ENCODE peak calls at places on chromosomes 11 and 22, in eight cellular contexts. F is CD8-positive, alpha-beta memory T cell; T is kidney; L is uterus; Z is upper lobe of right lung; Y is K562; U is MM.1S; X is esophagus squamous epithelium. R is an unnamed sample.

GRCh38 chr11:28777126-28777525 is 668.9 kb downstream of the METTL15 start:
- DNase-seq in F (no peak), Y (no peak), L (no peak), U (no peak), X (no peak), T (no peak), Z (no peak), R (no peak)

GRCh38 chr11:69826773-69827172 is 7.6 kb upstream of the FGF3 start:
- DNase-seq in F (no peak), T (no peak), Y (no peak), Z (no peak), X (no peak), L (no peak), U (no peak), R (no peak)

GRCh38 chr22:22165936-22166710 is 78.5 kb upstream of the VPREB1 start:
- DNase-seq in T (no peak), L (no peak), Z (no peak), U (no peak), F (no peak), Y (no peak), X (no peak), R (no peak)

GRCh38 chr22:37549704-37550059 is 10.6 kb upstream of the CDC42EP1 start:
- DNase-seq in L (peak; percentile 70), T (peak; percentile 87), F (no peak), U (no peak), X (no peak), Z (peak; percentile 81), Y (no peak), R (no peak)

GRCh38 chr11:1304376-1304775 is 5.1 kb downstream of the TOLLIP start:
- DNase-seq in L (no peak), F (no peak), X (no peak), Y (no peak), T (peak; percentile 79), U (no peak), Z (peak; percentile 72), R (no peak)

GRCh38 chr11:122045181-122045586 is 70.8 kb downstream of the BLID start:
- DNase-seq in T (no peak), X (no peak), U (no peak), L (no peak), Y (no peak), F (no peak), Z (no peak), R (no peak)

GRCh38 chr11:112316971-112317370 is 56.3 kb upstream of the PLET1 start:
- DNase-seq in X (no peak), Z (no peak), U (no peak), F (no peak), Y (no peak), L (no peak), T (no peak), R (no peak)

GRCh38 chr11:43845816-43846215 is 34.8 kb upstream of the ALKBH3 start:
- DNase-seq in X (no peak), L (no peak), U (no peak), T (no peak), Y (no peak), F (no peak), Z (no peak), R (no peak)

GRCh38 chr22:47534150-47535133 is 772.0 kb downstream of the TBC1D22A start:
- DNase-seq in Y (no peak), X (no peak), F (no peak), L (no peak), Z (no peak), T (no peak), U (no peak), R (no peak)

GRCh38 chr11:105181521-105181920 is 42.0 kb upstream of the CARD18 start:
- DNase-seq in X (no peak), Z (no peak), F (no peak), Y (no peak), U (no peak), L (no peak), T (no peak), R (no peak)

GRCh38 chr11:78800089-78800690 is 225.5 kb upstream of the NARS2 start:
- DNase-seq in F (no peak), X (no peak), U (no peak), T (no peak), Y (no peak), Z (no peak), L (no peak), R (no peak)

GRCh38 chr11:44861829-44862545 is 88.7 kb downstream of the TP53I11 start:
- DNase-seq in Y (peak; percentile 60), T (peak; percentile 96), X (no peak), Z (peak; percentile 75), U (peak; percentile 98), F (peak; percentile 94), L (peak; percentile 94), R (peak; percentile 79)

GRCh38 chr11:75966546-75967287 is 151.7 kb downstream of the UVRAG start:
- DNase-seq in T (no peak), X (no peak), F (no peak), Z (no peak), Y (no peak), U (no peak), L (no peak), R (no peak)

GRCh38 chr11:45021001-45021400 is 70.3 kb upstream of the TP53I11 start:
- DNase-seq in X (no peak), T (no peak), L (no peak), Z (no peak), F (no peak), Y (no peak), U (peak; percentile 72), R (no peak)

GRCh38 chr11:3058753-3059664 is 1.8 kb upstream of the CARS1 start:
- DNase-seq in F (no peak), Z (no peak), T (peak; percentile 59), L (no peak), X (no peak), U (no peak), Y (peak; percentile 80), R (peak; percentile 69)

GRCh38 chr11:12043959-12044772 is 35.7 kb upstream of the DKK3 start:
- DNase-seq in T (peak; percentile 88), Y (peak; percentile 77), F (peak; percentile 74), Z (peak; percentile 94), L (peak; percentile 86), U (peak; percentile 58), X (no peak), R (peak; percentile 62)

GRCh38 chr11:3700410-3700809 is 29.2 kb upstream of the CHRNA10 start:
- DNase-seq in X (no peak), Y (no peak), F (no peak), Z (no peak), T (no peak), U (no peak), L (no peak), R (no peak)

GRCh38 chr11:17695454-17696441 is 23.6 kb upstream of the MYOD1 start:
- DNase-seq in X (no peak), L (no peak), Z (no peak), U (no peak), F (no peak), T (no peak), Y (no peak), R (no peak)

GRCh38 chr11:119262668-119263351 is 54.1 kb downstream of the MCAM start:
- DNase-seq in F (no peak), Z (no peak), Y (peak; percentile 19), X (no peak), U (no peak), T (no peak), L (no peak), R (no peak)
- H3K27ac ChIP-seq in F (no peak overlapping the region), Z (no peak overlapping the region), Y (peak overlapping the region; percentile 11), X (peak overlapping the region; percentile 34), U (peak overlapping the region; percentile 60), T (peak overlapping the region; percentile 25), L (peak overlapping the region; percentile 34), R (no peak overlapping the region)

DNA sequence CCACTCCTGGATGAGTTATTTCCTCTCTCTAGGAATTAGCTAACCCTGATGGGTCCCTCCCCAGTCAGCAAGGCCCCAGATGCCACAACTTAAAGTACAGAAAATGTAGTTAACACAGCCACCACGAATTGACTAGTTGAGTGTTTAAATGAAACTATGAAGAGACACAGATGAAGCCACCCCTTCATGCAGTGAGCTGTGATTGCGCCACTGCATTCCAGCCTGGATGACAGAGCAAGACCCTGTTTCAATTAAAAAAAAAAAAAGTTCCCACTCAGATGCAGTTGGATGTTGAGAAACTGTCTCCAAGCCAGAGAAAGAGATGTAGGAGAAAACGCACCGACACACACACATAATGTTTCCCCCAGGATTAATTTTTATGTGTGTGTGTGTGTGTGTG is 53.3 kb downstream of the SCN3B start:
- DNase-seq in U (no peak), Y (no peak), F (no peak), T (no peak), L (no peak), X (no peak), Z (no peak), R (no peak)
- H3K36me3 ChIP-seq in U (no peaks in the 10 kb centered on the region), Y (no peaks in the 10 kb centered on the region), F (no peaks in the 10 kb centered on the region), T (peaks cover 34% of the 10 kb centered on the region), L (no peaks in the 10 kb centered on the region), X (no peaks in the 10 kb centered on the region), Z (no peaks in the 10 kb centered on the region), R (peaks cover 57% of the 10 kb centered on the region)

GRCh38 chr22:20937794-20938148 is 20.6 kb downstream of the CRKL start:
- DNase-seq in U (no peak), L (no peak), X (no peak), Y (no peak), F (no peak), Z (no peak), T (no peak), R (no peak)

GRCh38 chr22:20931126-20931654 is 14.0 kb downstream of the CRKL start:
- DNase-seq in T (no peak), U (no peak), X (no peak), Y (no peak), Z (no peak), L (no peak), F (no peak), R (no peak)

GRCh38 chr22:20930004-20930403 is 12.8 kb downstream of the CRKL start:
- DNase-seq in L (no peak), F (no peak), Y (no peak), U (no peak), Z (no peak), X (no peak), T (no peak), R (no peak)

GRCh38 chr22:20937031-20937793 is 20.0 kb downstream of the CRKL start:
- DNase-seq in T (no peak), L (no peak), U (no peak), Y (peak; percentile 57), Z (peak; percentile 63), X (no peak), F (no peak), R (no peak)

GRCh38 chr22:20933910-20934309 is 16.7 kb downstream of the CRKL start:
- DNase-seq in X (no peak), F (no peak), Y (no peak), Z (no peak), U (no peak), T (no peak), L (no peak), R (no peak)
- H3K27ac ChIP-seq in X (no peak overlapping the region), F (no peak overlapping the region), Y (no peak overlapping the region), Z (no peak overlapping the region), U (no peak overlapping the region), T (no peak overlapping the region), L (no peak overlapping the region), R (no peak overlapping the region)

GRCh38 chr11:71914127-71914526 is 14.3 kb downstream of the XNDC1N start:
- DNase-seq in T (no peak), L (no peak), Z (no peak), X (no peak), Y (no peak), F (no peak), U (no peak), R (no peak)
- H3K36me3 ChIP-seq in T (peaks cover 10% of the 10 kb centered on the region), L (no peaks in the 10 kb centered on the region), Z (peaks cover 49% of the 10 kb centered on the region), X (peaks cover 82% of the 10 kb centered on the region), Y (peaks cover 37% of the 10 kb centered on the region), F (peaks cover 15% of the 10 kb centered on the region), U (no peaks in the 10 kb centered on the region), R (peaks cover 8% of the 10 kb centered on the region)

R was measured in WERI-Rb-1.